ENCODE peak calls at places on chromosomes 16 and 17, in five cellular contexts. One of them, this sample, is unnamed.

GRCh38 chr17:15377200-15377599 is 35.8 kb upstream of the TEKT3 start:
- DNase-seq in ovary: no peak
- DNase-seq in heart left ventricle: no peak
- DNase-seq in prostate gland: no peak
- DNase-seq in testis: no peak
- DNase-seq in this sample: no peak

GRCh38 chr17:60959011-60959410 is 281.4 kb downstream of the BCAS3 start:
- DNase-seq in ovary: no peak
- DNase-seq in heart left ventricle: no peak
- DNase-seq in prostate gland: no peak
- DNase-seq in testis: no peak
- DNase-seq in this sample: no peak

GRCh38 chr17:35786941-35787432 is 8.5 kb downstream of the MMP28 start:
- DNase-seq in ovary: no peak
- DNase-seq in heart left ventricle: no peak
- DNase-seq in prostate gland: no peak
- DNase-seq in testis: no peak
- DNase-seq in this sample: no peak

GRCh38 chr17:48718162-48718780 is 4.0 kb downstream of the PRAC1 start:
- DNase-seq in ovary: no peak
- DNase-seq in heart left ventricle: no peak
- DNase-seq in prostate gland: peak; percentile 42
- DNase-seq in testis: no peak
- DNase-seq in this sample: no peak

GRCh38 chr17:36937961-36938565 is 788 bp downstream of the LHX1 start:
- DNase-seq in ovary: no peak
- DNase-seq in heart left ventricle: no peak
- DNase-seq in prostate gland: no peak
- DNase-seq in testis: no peak
- DNase-seq in this sample: peak; percentile 86

GRCh38 chr17:76446449-76447231 is 6.3 kb downstream of the UBE2O start:
- DNase-seq in ovary: peak; percentile 32
- DNase-seq in heart left ventricle: no peak
- DNase-seq in prostate gland: no peak
- DNase-seq in testis: no peak
- DNase-seq in this sample: no peak

GRCh38 chr17:58083491-58084316 is 485 bp downstream of the DYNLL2 start:
- DNase-seq in ovary: peak; percentile 55
- DNase-seq in heart left ventricle: peak; percentile 84
- DNase-seq in prostate gland: peak; percentile 23
- DNase-seq in testis: peak; percentile 51
- DNase-seq in this sample: no peak

GRCh38 chr17:39169101-39169500 is 3.1 kb upstream of the ARL5C start:
- DNase-seq in ovary: no peak
- DNase-seq in heart left ventricle: no peak
- DNase-seq in prostate gland: no peak
- DNase-seq in testis: no peak
- DNase-seq in this sample: no peak

GRCh38 chr17:72077326-72077960 is 43.4 kb upstream of the SOX9 start:
- DNase-seq in ovary: no peak
- DNase-seq in heart left ventricle: no peak
- DNase-seq in prostate gland: no peak
- DNase-seq in testis: no peak
- DNase-seq in this sample: peak; percentile 34

GRCh38 chr16:2992383-2993081 is 12.3 kb upstream of the PKMYT1 start:
- DNase-seq in ovary: no peak
- DNase-seq in heart left ventricle: no peak
- DNase-seq in prostate gland: peak; percentile 56
- DNase-seq in testis: no peak
- DNase-seq in this sample: peak; percentile 52
- TF ChIP-seq CTCF in ovary: no peak
- TF ChIP-seq CTCF in heart left ventricle: no peak
- TF ChIP-seq CTCF in prostate gland: no peak
- TF ChIP-seq CTCF in testis: no peak
- TF ChIP-seq CTCF in this sample: no peak

GRCh38 chr16:9868606-9869149 is 313.6 kb downstream of the GRIN2A start:
- DNase-seq in ovary: no peak
- DNase-seq in heart left ventricle: no peak
- DNase-seq in prostate gland: no peak
- DNase-seq in testis: no peak
- DNase-seq in this sample: no peak

GRCh38 chr16:9870962-9871361 is 311.3 kb downstream of the GRIN2A start:
- DNase-seq in ovary: no peak
- DNase-seq in heart left ventricle: no peak
- DNase-seq in prostate gland: no peak
- DNase-seq in testis: no peak
- DNase-seq in this sample: no peak

GRCh38 chr16:9869776-9870175 is 312.5 kb downstream of the GRIN2A start:
- DNase-seq in ovary: peak; percentile 10
- DNase-seq in heart left ventricle: no peak
- DNase-seq in prostate gland: no peak
- DNase-seq in testis: no peak
- DNase-seq in this sample: no peak

DNA sequence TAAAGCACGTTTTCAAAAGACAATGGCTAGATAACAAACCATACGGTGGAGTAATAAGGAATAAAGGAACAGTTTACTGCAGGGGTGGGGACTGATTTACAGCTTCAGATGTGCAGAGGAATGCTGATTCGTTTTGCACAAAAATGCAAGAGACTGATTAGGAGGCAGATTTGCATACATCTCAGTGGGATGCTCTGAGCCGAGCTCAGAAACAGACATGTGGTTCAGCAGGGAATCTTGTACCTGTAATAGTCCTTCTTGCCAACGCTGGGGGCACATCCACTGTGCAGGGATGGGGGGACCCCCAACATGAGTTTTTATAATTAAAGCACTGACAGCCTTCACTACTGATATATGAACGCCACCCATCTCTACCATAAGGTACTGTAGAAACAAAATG is 308.0 kb downstream of the GRIN2A start:
- DNase-seq in ovary: no peak
- DNase-seq in heart left ventricle: no peak
- DNase-seq in prostate gland: no peak
- DNase-seq in testis: no peak
- DNase-seq in this sample: no peak
- H3K4me3 ChIP-seq in ovary: no peak overlapping the region
- H3K4me3 ChIP-seq in heart left ventricle: no peak overlapping the region
- H3K4me3 ChIP-seq in prostate gland: no peak overlapping the region
- H3K4me3 ChIP-seq in testis: no peak overlapping the region
- H3K4me3 ChIP-seq in this sample: no peak overlapping the region

DNA sequence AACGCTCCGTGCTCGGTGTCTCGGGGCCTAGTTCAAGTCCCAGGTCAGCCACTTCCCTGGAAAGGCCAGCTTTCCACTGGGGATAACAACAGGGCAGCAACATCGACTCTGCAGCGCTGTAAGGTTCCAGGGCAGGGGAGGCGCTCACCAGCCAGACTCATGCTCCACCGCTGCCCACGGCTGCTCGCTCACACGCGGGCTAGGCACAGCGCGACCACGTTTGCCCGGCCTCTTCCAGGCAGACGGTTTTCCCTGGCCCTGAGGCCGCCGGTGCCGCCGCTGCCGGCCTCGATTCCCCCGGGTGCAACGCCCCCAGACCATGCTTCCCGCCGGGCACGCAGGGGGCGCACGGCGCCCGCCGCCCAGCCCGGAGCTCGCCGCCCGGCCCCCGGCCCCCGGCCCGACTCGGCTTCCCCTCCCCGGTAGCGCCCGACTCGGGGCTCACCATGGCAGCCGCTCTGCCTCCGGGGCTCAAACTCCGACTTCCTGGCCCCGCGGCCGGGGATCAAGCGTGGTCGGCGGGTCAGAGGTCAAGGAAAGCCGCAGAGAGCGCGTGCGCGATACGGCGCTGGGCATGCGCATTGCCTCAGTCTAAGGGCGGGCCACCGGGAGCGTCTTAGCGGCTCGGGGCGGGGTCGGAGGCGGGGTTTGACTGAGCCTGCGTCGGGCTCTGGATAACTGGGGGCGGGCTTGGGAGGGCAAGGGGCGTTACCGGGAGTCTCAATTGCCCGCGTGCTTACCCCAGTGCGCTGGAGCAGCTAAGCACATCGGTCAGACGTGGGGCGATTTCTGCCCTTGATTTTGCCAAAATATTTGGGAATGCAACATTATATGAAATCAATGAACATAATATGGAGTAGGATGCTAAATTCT is at the start of gene PAM16:
- DNase-seq in ovary: peak; percentile 97
- DNase-seq in heart left ventricle: peak; percentile 98
- DNase-seq in prostate gland: peak; percentile 92
- DNase-seq in testis: peak; percentile 97
- DNase-seq in this sample: peak; percentile 94
- TF ChIP-seq POLR2A in ovary: peak; percentile 27
- TF ChIP-seq POLR2A in heart left ventricle: no peak
- TF ChIP-seq POLR2A in prostate gland: no peak
- TF ChIP-seq POLR2A in testis: no peak
- TF ChIP-seq POLR2A in this sample: no peak

GRCh38 chr17:32261937-32262510 is 3.6 kb upstream of the RHBDL3 start:
- DNase-seq in ovary: no peak
- DNase-seq in heart left ventricle: no peak
- DNase-seq in prostate gland: no peak
- DNase-seq in testis: no peak
- DNase-seq in this sample: no peak

GRCh38 chr17:32265896-32266388 is 310 bp downstream of the RHBDL3 start:
- DNase-seq in ovary: no peak
- DNase-seq in heart left ventricle: no peak
- DNase-seq in prostate gland: no peak
- DNase-seq in testis: no peak
- DNase-seq in this sample: no peak

GRCh38 chr17:32265192-32265895 is at the start of gene RHBDL3:
- DNase-seq in ovary: peak; percentile 58
- DNase-seq in heart left ventricle: no peak
- DNase-seq in prostate gland: no peak
- DNase-seq in testis: no peak
- DNase-seq in this sample: no peak

GRCh38 chr17:32264823-32265191 is 825 bp upstream of the RHBDL3 start:
- DNase-seq in ovary: no peak
- DNase-seq in heart left ventricle: no peak
- DNase-seq in prostate gland: no peak
- DNase-seq in testis: no peak
- DNase-seq in this sample: no peak

DNA sequence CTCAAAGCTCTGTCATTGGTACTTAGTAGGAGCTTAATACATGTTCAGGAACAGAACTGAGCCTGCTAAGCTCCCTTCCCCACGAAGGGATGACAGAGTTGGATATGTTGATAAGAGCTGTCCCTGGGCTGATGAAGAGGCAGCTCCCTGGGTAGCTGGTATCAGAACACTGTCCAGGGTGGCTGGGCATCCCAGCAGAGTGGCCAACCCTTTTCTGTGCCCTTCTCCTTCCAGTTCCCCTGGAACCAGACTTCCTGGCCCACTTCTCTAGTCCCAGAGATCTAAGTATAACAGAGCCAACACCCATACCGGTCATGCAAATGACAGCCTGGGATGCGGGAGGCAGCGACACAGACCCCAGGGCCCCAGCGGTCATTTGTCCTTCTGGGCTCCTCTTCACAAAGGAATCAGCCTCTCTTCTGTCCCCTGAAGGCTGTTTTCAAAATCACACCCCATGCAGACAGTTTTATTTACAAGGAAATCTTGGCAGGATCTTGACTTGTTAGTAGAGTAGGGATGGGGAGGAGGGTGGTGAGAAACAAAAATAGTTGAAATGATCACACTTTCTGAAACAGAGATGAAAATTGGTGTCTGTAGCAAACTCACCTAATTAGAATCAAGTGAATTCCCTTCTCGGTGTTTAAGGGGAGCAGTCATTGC is 1.4 kb upstream of the RHBDL3 start:
- DNase-seq in ovary: no peak
- DNase-seq in heart left ventricle: no peak
- DNase-seq in prostate gland: no peak
- DNase-seq in testis: no peak
- DNase-seq in this sample: no peak
- TF ChIP-seq CTCF in ovary: no peak
- TF ChIP-seq CTCF in heart left ventricle: no peak
- TF ChIP-seq CTCF in prostate gland: no peak
- TF ChIP-seq CTCF in testis: no peak
- TF ChIP-seq CTCF in this sample: no peak

DNA sequence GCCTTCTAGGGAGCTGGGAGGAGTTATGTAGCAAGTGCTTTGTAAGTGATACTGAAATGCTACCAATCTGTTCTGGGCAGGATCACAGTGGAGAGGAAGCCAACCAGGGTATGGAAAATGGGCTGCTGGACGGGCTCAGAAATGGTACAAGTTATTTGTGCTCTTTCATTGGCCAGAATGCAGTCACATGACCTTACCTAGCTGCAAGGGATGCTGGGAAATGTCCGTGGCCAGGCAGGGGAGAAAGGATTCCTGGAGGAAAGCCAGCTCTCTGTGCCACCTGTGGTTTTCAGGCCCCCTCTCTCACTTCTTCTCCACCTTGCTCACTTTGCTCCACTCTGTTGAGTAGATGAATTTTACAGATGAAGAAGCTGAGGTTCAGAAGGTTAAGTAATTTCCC is 4.8 kb downstream of the EEF2K start:
- DNase-seq in ovary: no peak
- DNase-seq in heart left ventricle: no peak
- DNase-seq in prostate gland: no peak
- DNase-seq in testis: no peak
- DNase-seq in this sample: no peak
- H3K4me3 ChIP-seq in ovary: no peak overlapping the region
- H3K4me3 ChIP-seq in heart left ventricle: no peak overlapping the region
- H3K4me3 ChIP-seq in prostate gland: no peak overlapping the region
- H3K4me3 ChIP-seq in testis: no peak overlapping the region
- H3K4me3 ChIP-seq in this sample: no peak overlapping the region

GRCh38 chr16:49855280-49855821 is 561 bp downstream of the ZNF423 start:
- DNase-seq in ovary: peak; percentile 90
- DNase-seq in heart left ventricle: peak; percentile 91
- DNase-seq in prostate gland: peak; percentile 84
- DNase-seq in testis: peak; percentile 85
- DNase-seq in this sample: peak; percentile 78
- TF ChIP-seq POLR2A in ovary: peak; percentile 76
- TF ChIP-seq POLR2A in heart left ventricle: no peak
- TF ChIP-seq POLR2A in prostate gland: peak; percentile 63
- TF ChIP-seq POLR2A in testis: no peak
- TF ChIP-seq POLR2A in this sample: no peak

GRCh38 chr16:4692460-4693295 is 684 bp upstream of the NUDT16L1 start:
- DNase-seq in ovary: no peak
- DNase-seq in heart left ventricle: peak; percentile 25
- DNase-seq in prostate gland: no peak
- DNase-seq in testis: no peak
- DNase-seq in this sample: no peak
- TF ChIP-seq CTCF in ovary: no peak
- TF ChIP-seq CTCF in heart left ventricle: no peak
- TF ChIP-seq CTCF in prostate gland: no peak
- TF ChIP-seq CTCF in testis: no peak
- TF ChIP-seq CTCF in this sample: no peak

This sample was measured in lower leg skin.